ENCODE peak calls at places on chromosome 20, in nine cellular contexts. F is body of pancreas, E is heart left ventricle, D is A549, J is astrocyte of the spinal cord, O is tibial artery, Y is NB4, V is left lung, U is thoracic aorta. X is an unnamed sample.

GRCh38 chr20:17614176-17614811 is 44.4 kb downstream of the DSTN start:
- DNase-seq in F (peak; percentile 79), E (peak; percentile 85), D (peak; percentile 51), J (peak; percentile 23), O (peak; percentile 95), Y (no peak), V (peak; percentile 29), U (no peak), X (peak; percentile 83)

GRCh38 chr20:56988446-56988845 is 278.0 kb downstream of the BMP7 start:
- DNase-seq in F (no peak), E (no peak), D (no peak), J (no peak), O (no peak), Y (no peak), V (no peak), U (no peak), X (no peak)

GRCh38 chr20:63737940-63738686 is 1.5 kb upstream of the SLC2A4RG start:
- DNase-seq in F (no peak), E (peak; percentile 30), D (no peak), J (no peak), O (peak; percentile 75), Y (no peak), V (no peak), U (no peak), X (no peak)

GRCh38 chr20:45611054-45611453 is 18.5 kb upstream of the WFDC10A start:
- DNase-seq in F (no peak), E (no peak), D (no peak), J (peak; percentile 54), O (no peak), Y (peak; percentile 96), V (no peak), U (no peak), X (no peak)

GRCh38 chr20:46350986-46351267 is 42.6 kb upstream of the CDH22 start:
- DNase-seq in F (no peak), E (no peak), D (no peak), J (no peak), O (no peak), Y (no peak), V (no peak), U (no peak), X (no peak)

GRCh38 chr20:17657079-17657825 is 24.8 kb downstream of the RRBP1 start:
- DNase-seq in F (peak; percentile 64), E (no peak), D (no peak), J (no peak), O (peak; percentile 33), Y (no peak), V (no peak), U (no peak), X (no peak)

GRCh38 chr20:44215125-44215524 is 4.6 kb upstream of the OSER1 start:
- DNase-seq in F (peak; percentile 71), E (peak; percentile 63), D (peak; percentile 77), J (peak; percentile 66), O (peak; percentile 76), Y (peak; percentile 77), V (peak; percentile 67), U (no peak), X (peak; percentile 64)

GRCh38 chr20:58722379-58722778 is 29.8 kb downstream of the NPEPL1 start:
- DNase-seq in F (no peak), E (no peak), D (no peak), J (no peak), O (no peak), Y (no peak), V (peak; percentile 10), U (no peak), X (no peak)

GRCh38 chr20:380763-381580 is 412 bp downstream of the TRIB3 start:
- DNase-seq in F (peak; percentile 51), E (peak; percentile 43), D (peak; percentile 84), J (peak; percentile 58), O (no peak), Y (peak; percentile 91), V (peak; percentile 62), U (no peak), X (peak; percentile 53)

GRCh38 chr20:63140683-63141433 is 75.1 kb downstream of the YTHDF1 start:
- DNase-seq in F (no peak), E (no peak), D (no peak), J (no peak), O (no peak), Y (no peak), V (no peak), U (no peak), X (no peak)

GRCh38 chr20:45888681-45889080 is 1.3 kb upstream of the SPATA25 start:
- DNase-seq in F (no peak), E (no peak), D (no peak), J (no peak), O (no peak), Y (no peak), V (no peak), U (no peak), X (no peak)

GRCh38 chr20:18304618-18305017 is 16.3 kb downstream of the ZNF133 start:
- DNase-seq in F (no peak), E (no peak), D (no peak), J (no peak), O (no peak), Y (peak; percentile 6), V (no peak), U (no peak), X (no peak)

GRCh38 chr20:53706008-53706481 is 112.4 kb upstream of the ZNF217 start:
- DNase-seq in F (no peak), E (no peak), D (no peak), J (peak; percentile 26), O (no peak), Y (no peak), V (no peak), U (no peak), X (no peak)
- H3K4me3 ChIP-seq in F (no peak overlapping the region), E (no peak overlapping the region), D (no peak overlapping the region), J (no peak overlapping the region), O (no peak overlapping the region), Y (no peak overlapping the region), V (no peak overlapping the region), U (no peak overlapping the region), X (no peak overlapping the region)

DNA sequence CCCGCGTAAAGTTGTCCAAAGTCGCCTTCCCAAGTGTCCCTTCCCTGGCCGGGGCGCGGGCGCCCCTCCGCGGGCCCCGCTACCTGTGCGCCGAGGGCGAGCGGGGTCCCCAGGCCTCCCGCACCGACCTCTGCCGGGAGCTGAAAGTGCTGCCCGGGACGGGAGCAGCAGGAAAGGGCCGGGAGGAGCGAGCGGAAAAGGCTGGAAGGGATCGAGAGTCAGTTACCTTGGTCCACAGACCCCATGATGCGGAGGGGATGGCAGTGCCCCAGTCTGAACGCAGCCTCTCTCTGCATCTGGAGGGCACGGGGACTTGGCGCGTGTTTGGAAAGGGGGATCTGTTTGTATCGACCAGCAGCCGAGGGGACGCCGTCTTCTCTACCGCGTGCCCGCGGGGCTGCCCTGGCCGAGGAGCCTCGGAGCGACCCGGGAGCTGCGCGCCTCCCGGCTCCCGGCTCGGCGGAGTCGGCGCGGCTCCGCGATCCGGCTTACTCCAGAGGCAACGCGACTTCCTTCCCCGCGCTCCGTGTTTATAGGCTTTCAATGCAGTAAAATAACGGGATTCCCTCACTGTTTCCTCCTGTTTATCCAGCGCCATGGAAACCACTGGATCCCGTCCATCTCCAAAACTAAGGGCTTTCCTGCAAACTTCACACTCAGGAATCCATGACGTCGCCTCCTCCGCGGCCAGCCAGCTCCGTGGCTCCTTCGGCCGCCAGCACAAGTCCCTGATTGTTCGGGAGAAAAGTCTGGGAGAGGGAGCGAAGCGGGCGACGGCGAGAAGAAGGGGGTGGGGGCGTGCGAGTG is 20.0 kb upstream of the NFATC2 start:
- DNase-seq in F (peak; percentile 79), E (peak; percentile 89), D (peak; percentile 90), J (peak; percentile 97), O (peak; percentile 91), Y (peak; percentile 37), V (peak; percentile 84), U (peak; percentile 71), X (peak; percentile 94)
- TF ChIP-seq CTCF in F (no peak), E (peak; percentile 54), D (peak; percentile 41), J (no peak), O (no peak), Y (no peak), V (no peak), U (no peak), X (peak; percentile 64)

GRCh38 chr20:48724891-48725588 is 102.8 kb downstream of the PREX1 start:
- DNase-seq in F (no peak), E (no peak), D (no peak), J (no peak), O (no peak), Y (no peak), V (no peak), U (no peak), X (no peak)

GRCh38 chr20:48721324-48722001 is 106.3 kb downstream of the PREX1 start:
- DNase-seq in F (no peak), E (no peak), D (no peak), J (peak; percentile 19), O (peak; percentile 74), Y (no peak), V (no peak), U (no peak), X (no peak)

GRCh38 chr20:48723308-48724264 is 104.2 kb downstream of the PREX1 start:
- DNase-seq in F (peak; percentile 66), E (peak; percentile 17), D (no peak), J (peak; percentile 72), O (peak; percentile 95), Y (peak; percentile 70), V (peak; percentile 66), U (peak; percentile 41), X (peak; percentile 29)

GRCh38 chr20:48722002-48722731 is 105.6 kb downstream of the PREX1 start:
- DNase-seq in F (peak; percentile 62), E (no peak), D (no peak), J (peak; percentile 86), O (peak; percentile 87), Y (peak; percentile 93), V (peak; percentile 68), U (peak; percentile 68), X (no peak)

GRCh38 chr20:48722737-48723191 is 105.0 kb downstream of the PREX1 start:
- DNase-seq in F (peak; percentile 69), E (no peak), D (peak; percentile 29), J (peak; percentile 68), O (peak; percentile 90), Y (no peak), V (no peak), U (peak; percentile 70), X (no peak)
- H3K4me3 ChIP-seq in F (no peak overlapping the region), E (no peak overlapping the region), D (no peak overlapping the region), J (no peak overlapping the region), O (no peak overlapping the region), Y (peak overlapping the region; percentile 6), V (peak overlapping the region; percentile 17), U (peak overlapping the region; percentile 46), X (no peak overlapping the region)

GRCh38 chr20:3172933-3173581 is at the start of gene LZTS3:
- DNase-seq in F (peak; percentile 79), E (peak; percentile 74), D (peak; percentile 62), J (peak; percentile 52), O (peak; percentile 86), Y (peak; percentile 74), V (peak; percentile 72), U (peak; percentile 21), X (peak; percentile 76)

GRCh38 chr20:3175270-3175669 is 1.9 kb upstream of the LZTS3 start:
- DNase-seq in F (no peak), E (no peak), D (no peak), J (no peak), O (no peak), Y (no peak), V (no peak), U (no peak), X (no peak)

GRCh38 chr20:3172126-3172932 is 1.0 kb downstream of the LZTS3 start:
- DNase-seq in F (no peak), E (no peak), D (no peak), J (no peak), O (peak; percentile 62), Y (no peak), V (no peak), U (no peak), X (no peak)

GRCh38 chr20:3174442-3175263 is 1.3 kb upstream of the LZTS3 start:
- DNase-seq in F (peak; percentile 55), E (no peak), D (peak; percentile 61), J (peak; percentile 15), O (no peak), Y (peak; percentile 55), V (no peak), U (no peak), X (no peak)

GRCh38 chr20:3173582-3174441 is 463 bp upstream of the LZTS3 start:
- DNase-seq in F (peak; percentile 89), E (peak; percentile 93), D (peak; percentile 78), J (peak; percentile 76), O (peak; percentile 93), Y (peak; percentile 87), V (peak; percentile 91), U (peak; percentile 40), X (peak; percentile 90)
- TF ChIP-seq CTCF in F (no peak), E (peak; percentile 10), D (no peak), J (peak; percentile 4), O (peak; percentile 28), Y (no peak), V (no peak), U (peak; percentile 38), X (peak; percentile 31)

X was measured in heart right ventricle.